ENCODE peak calls at places on chromosomes 12 and 14, in five cellular contexts. Y is A549, N is HepG2, U is H1, O is GM12878. L is an unnamed sample.

GRCh38 chr12:104152691-104153241 is 14.8 kb upstream of the NFYB start:
- DNase-seq in Y (no peak), N (no peak), U (no peak), O (no peak), L (no peak)

GRCh38 chr12:24197517-24197916 is 248.0 kb upstream of the SOX5 start:
- DNase-seq in Y (no peak), N (no peak), U (no peak), O (no peak), L (no peak)

GRCh38 chr12:75710361-75711069 is 199.1 kb upstream of the KRR1 start:
- DNase-seq in Y (no peak), N (peak), U (no peak), O (no peak), L (no peak)

GRCh38 chr14:99520571-99521081 is 39.4 kb downstream of the CCNK start:
- DNase-seq in Y (no peak), N (no peak), U (no peak), O (no peak), L (no peak)

GRCh38 chr14:103501041-103501870 is 21.4 kb downstream of the CKB start:
- DNase-seq in Y (no peak), N (no peak), U (no peak), O (no peak), L (no peak)

GRCh38 chr14:74942164-74942563 is 13.2 kb downstream of the PGF start:
- DNase-seq in Y (no peak), N (no peak), U (no peak), O (no peak), L (no peak)

GRCh38 chr14:92792885-92793284 is 1.2 kb upstream of the GOLGA5 start:
- DNase-seq in Y (no peak), N (no peak), U (no peak), O (no peak), L (no peak)

GRCh38 chr12:91361864-91362263 is 179.2 kb upstream of the DCN start:
- DNase-seq in Y (peak), N (peak), U (no peak), O (no peak), L (peak)

GRCh38 chr12:87848248-87848868 is 180.8 kb downstream of the C12orf50 start:
- DNase-seq in Y (peak), N (peak), U (no peak), O (peak), L (peak)

GRCh38 chr14:83714141-83714540 is 1815.8 kb upstream of the FLRT2 start:
- DNase-seq in Y (no peak), N (no peak), U (no peak), O (no peak), L (no peak)

GRCh38 chr12:122851820-122852219 is 16.6 kb downstream of the HIP1R start:
- DNase-seq in Y (no peak), N (no peak), U (no peak), O (no peak), L (no peak)

GRCh38 chr12:47773062-47773857 is at the start of gene SLC48A1:
- DNase-seq in Y (peak), N (peak), U (peak), O (no peak), L (peak)
- TF ChIP-seq KDM1A in Y (no peak), N (no peak), U (no peak), O (no peak), L (no peak)

DNA sequence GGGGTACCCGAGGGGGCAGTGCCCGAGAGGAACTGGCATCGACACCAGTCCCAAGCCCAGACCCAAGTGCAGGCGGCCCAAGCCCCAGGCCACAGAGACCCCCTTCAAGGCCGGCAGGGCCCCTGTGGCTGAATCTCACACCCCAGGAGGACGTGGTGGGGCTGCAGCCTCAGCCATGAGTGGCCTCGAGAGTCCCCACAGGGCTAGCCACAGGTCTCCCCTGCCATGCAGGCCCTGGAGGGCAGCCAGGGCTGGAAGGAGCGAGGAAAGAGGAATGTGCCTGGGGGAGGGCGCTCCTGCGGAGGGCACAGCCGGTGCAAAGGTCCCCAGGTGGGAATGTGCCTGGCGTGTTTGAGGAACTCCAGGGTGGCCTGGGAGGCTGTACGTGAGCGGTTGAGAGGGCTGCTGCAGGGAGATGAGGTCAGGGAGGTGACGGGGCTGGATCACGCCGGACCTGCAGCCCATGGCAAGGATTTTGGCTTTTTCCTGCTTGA is 86.1 kb downstream of the NCOR2 start:
- DNase-seq in Y (no peak), N (peak), U (no peak), O (no peak), L (no peak)
- TF ChIP-seq KDM1A in Y (no peak), N (peak), U (no peak), O (no peak), L (no peak)

DNA sequence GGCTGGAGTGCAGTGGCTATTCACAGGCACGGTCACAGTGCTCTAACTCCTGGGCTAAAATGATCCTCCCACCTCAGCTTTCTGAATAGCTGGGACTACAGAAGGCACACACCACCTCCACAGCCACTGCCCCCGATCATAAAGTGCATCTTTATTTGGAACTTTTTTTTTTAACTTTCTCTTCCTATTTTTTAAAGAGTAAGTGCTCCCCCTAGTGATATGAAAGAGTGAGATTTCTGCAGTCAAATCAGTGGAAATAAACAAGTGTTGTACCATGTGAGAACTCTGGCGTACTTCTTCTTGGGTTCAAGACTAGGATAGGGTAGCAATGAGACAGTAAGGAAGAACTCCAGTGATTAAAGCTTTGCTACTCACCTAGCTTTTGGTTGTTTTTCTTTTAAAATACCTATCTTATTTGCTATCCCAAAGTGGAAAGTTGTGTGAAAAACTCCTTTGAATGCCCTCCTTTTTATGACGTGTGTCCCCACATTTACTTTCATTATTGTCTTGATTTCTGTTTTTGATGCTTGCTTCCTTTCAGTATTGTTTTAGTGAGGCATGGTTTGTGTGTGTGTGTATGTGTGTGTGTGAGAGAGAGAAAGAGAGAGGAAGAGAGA is 6.6 kb downstream of the PPP4R4 start:
- DNase-seq in Y (peak), N (peak), U (no peak), O (peak), L (no peak)
- TF ChIP-seq KDM1A in Y (no peak), N (no peak), U (no peak), O (no peak), L (no peak)

GRCh38 chr12:63304844-63305243 is 153.8 kb upstream of the AVPR1A start:
- DNase-seq in Y (no peak), N (no peak), U (no peak), O (no peak), L (no peak)

GRCh38 chr12:63313139-63313538 is 162.1 kb upstream of the AVPR1A start:
- DNase-seq in Y (no peak), N (no peak), U (no peak), O (no peak), L (no peak)

GRCh38 chr12:63307849-63308248 is 156.8 kb upstream of the AVPR1A start:
- DNase-seq in Y (no peak), N (no peak), U (no peak), O (no peak), L (no peak)

GRCh38 chr12:63306476-63306875 is 155.5 kb upstream of the AVPR1A start:
- DNase-seq in Y (no peak), N (no peak), U (no peak), O (no peak), L (no peak)

DNA sequence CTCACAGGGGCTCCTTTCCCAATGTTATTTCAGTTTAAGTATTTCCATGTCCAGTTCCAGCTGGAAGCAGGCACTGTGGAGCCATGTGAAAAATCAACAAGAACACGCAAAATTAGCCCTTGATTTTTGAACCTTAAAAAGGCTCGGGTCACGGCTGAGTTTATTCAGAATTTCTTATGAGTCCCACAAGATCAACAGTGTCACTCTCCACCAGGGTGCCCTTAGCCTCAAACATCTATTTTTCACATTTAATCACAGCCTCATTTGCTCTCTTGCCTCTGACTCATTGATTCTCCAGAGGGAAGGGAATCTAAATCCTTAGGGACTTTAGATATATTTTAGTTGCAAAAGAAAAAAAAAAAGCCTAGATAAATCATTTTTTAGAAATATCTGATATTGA is 157.7 kb upstream of the AVPR1A start:
- DNase-seq in Y (no peak), N (no peak), U (no peak), O (no peak), L (no peak)
- TF ChIP-seq KDM1A in Y (no peak), N (no peak), U (no peak), O (no peak), L (no peak)

GRCh38 chr14:35335388-35336092 is 43.4 kb downstream of the PSMA6 start:
- DNase-seq in Y (peak), N (peak), U (peak), O (no peak), L (no peak)

GRCh38 chr14:35331605-35332516 is 39.7 kb downstream of the PSMA6 start:
- DNase-seq in Y (no peak), N (peak), U (peak), O (no peak), L (peak)

GRCh38 chr14:35332517-35333346 is 40.5 kb downstream of the PSMA6 start:
- DNase-seq in Y (no peak), N (no peak), U (peak), O (no peak), L (peak)

GRCh38 chr14:35333797-35334743 is 41.9 kb downstream of the PSMA6 start:
- DNase-seq in Y (no peak), N (peak), U (peak), O (no peak), L (no peak)

GRCh38 chr14:35333347-35333730 is 41.2 kb downstream of the PSMA6 start:
- DNase-seq in Y (no peak), N (no peak), U (peak), O (no peak), L (peak)
- TF ChIP-seq KDM1A in Y (no peak), N (no peak), U (no peak), O (no peak), L (no peak)

GRCh38 chr14:41285193-41285748 is 321.4 kb upstream of the LRFN5 start:
- DNase-seq in Y (no peak), N (peak), U (peak), O (no peak), L (no peak)
- TF ChIP-seq KDM1A in Y (no peak), N (no peak), U (no peak), O (no peak), L (no peak)

GRCh38 chr12:48929551-48929950 is 4.3 kb upstream of the FKBP11 start:
- DNase-seq in Y (no peak), N (no peak), U (no peak), O (no peak), L (no peak)

GRCh38 chr12:48927261-48927660 is 2.0 kb upstream of the FKBP11 start:
- DNase-seq in Y (no peak), N (no peak), U (no peak), O (no peak), L (no peak)

GRCh38 chr12:48923117-48923516 is 2.2 kb downstream of the FKBP11 start:
- DNase-seq in Y (no peak), N (no peak), U (no peak), O (no peak), L (no peak)

GRCh38 chr12:48925218-48925871 is at the start of gene FKBP11:
- DNase-seq in Y (peak), N (no peak), U (peak), O (peak), L (no peak)

DNA sequence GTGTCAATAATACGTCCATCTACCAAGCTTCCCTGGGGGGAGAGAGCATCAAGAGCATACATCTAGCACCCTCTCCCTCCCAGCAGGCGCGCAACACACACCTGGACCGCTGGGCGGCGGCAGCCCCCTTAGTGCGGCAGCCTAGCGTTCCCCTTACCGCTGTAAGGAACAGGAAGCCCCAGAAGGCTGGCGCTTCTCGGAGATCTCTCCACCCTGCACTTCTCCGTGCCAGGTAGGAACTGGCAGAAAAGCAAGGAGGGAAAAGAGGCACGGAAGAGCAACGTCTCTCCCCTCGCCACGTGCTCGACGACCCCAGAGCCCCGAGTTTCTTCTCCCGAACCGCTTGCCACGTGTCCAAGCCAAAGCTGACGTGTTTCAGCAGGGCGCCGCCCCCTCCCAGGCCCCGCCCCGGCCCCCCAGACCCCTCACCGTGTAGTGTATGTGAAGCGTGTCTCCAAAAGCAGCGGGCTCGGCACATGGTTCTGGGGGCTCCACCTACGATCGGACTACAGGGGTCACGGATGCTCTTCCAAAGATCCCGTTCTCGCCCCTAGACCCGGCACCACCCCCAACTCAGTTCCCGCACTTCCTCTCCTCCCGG is 575 bp downstream of the FKBP11 start:
- DNase-seq in Y (peak), N (no peak), U (peak), O (peak), L (no peak)
- TF ChIP-seq KDM1A in Y (no peak), N (no peak), U (no peak), O (no peak), L (no peak)

GRCh38 chr14:55604467-55604866 is 24.5 kb downstream of the KTN1 start:
- DNase-seq in Y (no peak), N (no peak), U (no peak), O (no peak), L (no peak)

GRCh38 chr14:55603401-55603953 is 23.5 kb downstream of the KTN1 start:
- DNase-seq in Y (no peak), N (no peak), U (no peak), O (no peak), L (no peak)

GRCh38 chr14:55607386-55607785 is 27.4 kb downstream of the KTN1 start:
- DNase-seq in Y (no peak), N (no peak), U (no peak), O (no peak), L (no peak)

GRCh38 chr14:55604900-55605418 is 25.0 kb downstream of the KTN1 start:
- DNase-seq in Y (no peak), N (no peak), U (no peak), O (no peak), L (no peak)

DNA sequence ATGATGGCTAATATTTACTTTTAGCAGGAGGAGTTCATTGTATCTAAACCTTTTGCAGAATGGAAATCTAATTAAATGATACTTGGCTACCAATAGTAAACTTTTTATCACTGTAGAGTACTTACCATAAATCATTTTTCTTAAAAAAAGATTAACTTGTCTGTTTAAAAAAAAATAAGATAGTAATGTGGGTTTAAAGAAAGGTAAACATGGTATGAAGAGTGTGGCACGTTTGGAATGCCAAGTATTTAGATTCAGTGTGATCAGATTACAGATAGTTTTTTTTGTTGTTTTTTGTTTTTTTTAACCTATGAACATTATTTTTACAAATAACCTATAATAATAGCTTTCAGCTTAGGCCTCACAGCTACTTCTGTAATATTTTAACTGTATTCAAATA is 25.8 kb downstream of the KTN1 start:
- DNase-seq in Y (no peak), N (peak), U (no peak), O (no peak), L (no peak)
- TF ChIP-seq KDM1A in Y (no peak), N (no peak), U (no peak), O (no peak), L (no peak)

L was measured in K562.